ENCODE peak calls at places on chromosomes 6 and 20, in eight cellular contexts. E is tibial artery; B is transverse colon; S is fibroblast of pulmonary artery; L is activated naive CD4-positive, alpha-beta T cell treated with anti-CD3 and anti-CD28 coated beads, Interleukin-2, amount 10 ng/mL, durations not matched to agents 7 days and 5 days; P is NCI-H774; K is Right ventricle myocardium superior; U is psoas muscle. G is an unnamed sample.
A peak's percentile ranks its signal among the peaks of the same experiment; 100 is the strongest.

GRCh38 chr6:152096863-152097496 is 289.5 kb downstream of the ESR1 start:
- DNase-seq in E (no peak), B (no peak), S (peak; percentile 82), L (no peak), P (no peak), K (no peak), U (no peak), G (peak; percentile 25)

GRCh38 chr6:112877134-112878100 is 530.3 kb downstream of the RFPL4B start:
- DNase-seq in E (no peak), B (no peak), S (peak; percentile 94), L (no peak), P (no peak), K (no peak), U (no peak), G (peak; percentile 40)

GRCh38 chr6:30670760-30671527 is 1.9 kb downstream of the DHX16 start:
- DNase-seq in E (no peak), B (no peak), S (no peak), L (no peak), P (no peak), K (no peak), U (no peak), G (no peak)

GRCh38 chr6:127249619-127250018 is 17.0 kb upstream of the RNF146 start:
- DNase-seq in E (no peak), B (no peak), S (no peak), L (no peak), P (no peak), K (no peak), U (no peak), G (no peak)

GRCh38 chr20:52722926-52723325 is 249.2 kb upstream of the TSHZ2 start:
- DNase-seq in E (no peak), B (no peak), S (no peak), L (no peak), P (no peak), K (no peak), U (no peak), G (no peak)

GRCh38 chr6:2245954-2246863 is 804 bp upstream of the GMDS start:
- DNase-seq in E (peak; percentile 73), B (peak; percentile 93), S (peak; percentile 43), L (peak; percentile 69), P (peak; percentile 93), K (peak; percentile 47), U (peak; percentile 64), G (peak; percentile 79)

GRCh38 chr6:14721103-14721758 is 524.6 kb upstream of the JARID2 start:
- DNase-seq in E (no peak), B (no peak), S (peak; percentile 82), L (no peak), P (peak; percentile 12), K (no peak), U (no peak), G (no peak)

GRCh38 chr6:70371454-70372105 is 41.7 kb upstream of the FAM135A start:
- DNase-seq in E (no peak), B (no peak), S (peak; percentile 80), L (no peak), P (peak; percentile 79), K (no peak), U (no peak), G (peak; percentile 53)

GRCh38 chr6:166989427-166990034 is 9.7 kb upstream of the CEP43 start:
- DNase-seq in E (no peak), B (no peak), S (peak; percentile 65), L (peak; percentile 60), P (peak; percentile 28), K (no peak), U (no peak), G (peak; percentile 25)

GRCh38 chr6:2708456-2708855 is 42.3 kb downstream of the MYLK4 start:
- DNase-seq in E (no peak), B (no peak), S (peak; percentile 67), L (no peak), P (no peak), K (no peak), U (no peak), G (no peak)

GRCh38 chr20:32681175-32682084 is 7.7 kb upstream of the C20orf203 start:
- DNase-seq in E (no peak), B (no peak), S (peak; percentile 11), L (peak; percentile 31), P (peak; percentile 66), K (peak; percentile 18), U (no peak), G (peak; percentile 66)

GRCh38 chr6:119483936-119484335 is 134.4 kb upstream of the MAN1A1 start:
- DNase-seq in E (no peak), B (no peak), S (no peak), L (no peak), P (no peak), K (no peak), U (no peak), G (no peak)

GRCh38 chr6:43219119-43219518 is 10.2 kb downstream of the DNPH1 start:
- DNase-seq in E (peak; percentile 11), B (no peak), S (no peak), L (no peak), P (no peak), K (no peak), U (no peak), G (no peak)

GRCh38 chr6:170125447-170126300 is 165.2 kb downstream of the DLL1 start:
- DNase-seq in E (peak; percentile 39), B (no peak), S (no peak), L (peak; percentile 14), P (no peak), K (no peak), U (no peak), G (no peak)

GRCh38 chr6:51614725-51615124 is 472.7 kb downstream of the PKHD1 start:
- DNase-seq in E (no peak), B (no peak), S (no peak), L (no peak), P (no peak), K (no peak), U (no peak), G (no peak)

GRCh38 chr6:151502499-151502898 is 8.7 kb downstream of the CCDC170 start:
- DNase-seq in E (no peak), B (no peak), S (no peak), L (no peak), P (no peak), K (no peak), U (no peak), G (peak; percentile 57)

GRCh38 chr20:21465799-21466198 is 48.1 kb downstream of the NKX2-2 start:
- DNase-seq in E (no peak), B (no peak), S (no peak), L (no peak), P (no peak), K (no peak), U (no peak), G (no peak)